ENCODE peak calls at places on chromosomes 3 and 15, in seven cellular contexts. L is K562, O is HCT116, H is HepG2, U is H1, N is GM12878, I is SK-N-SH. K is an unnamed sample.
A peak's percentile ranks its signal among the peaks of the same experiment; 100 is the strongest.

GRCh38 chr3:173529062-173529711 is 131.6 kb downstream of the NLGN1 start:
- DNase-seq in L (peak; percentile 2), O (peak; percentile 58), H (peak; percentile 46), U (no peak), N (no peak), I (peak; percentile 11), K (peak; percentile 7)

GRCh38 chr3:194386066-194386465 is 13.0 kb downstream of the GP5 start:
- DNase-seq in L (no peak), O (no peak), H (no peak), U (peak; percentile 41), N (no peak), I (no peak), K (no peak)

GRCh38 chr3:123582315-123582714 is 2.5 kb downstream of the HACD2 start:
- DNase-seq in L (no peak), O (no peak), H (no peak), U (no peak), N (no peak), I (no peak), K (no peak)

GRCh38 chr3:131795382-131796085 is 239.3 kb downstream of the CPNE4 start:
- DNase-seq in L (peak; percentile 41), O (no peak), H (no peak), U (no peak), N (no peak), I (no peak), K (no peak)

GRCh38 chr3:13168391-13168790 is 95.2 kb upstream of the IQSEC1 start:
- DNase-seq in L (no peak), O (no peak), H (no peak), U (no peak), N (no peak), I (no peak), K (no peak)

GRCh38 chr3:64936570-64936969 is 248.8 kb upstream of the ADAMTS9 start:
- DNase-seq in L (no peak), O (no peak), H (no peak), U (no peak), N (no peak), I (no peak), K (no peak)

GRCh38 chr3:109191431-109191830 is 54.9 kb downstream of the C3orf85 start:
- DNase-seq in L (no peak), O (no peak), H (no peak), U (no peak), N (no peak), I (no peak), K (no peak)

GRCh38 chr3:160226740-160227048 is 1.5 kb downstream of the C3orf80 start:
- DNase-seq in L (no peak), O (no peak), H (no peak), U (no peak), N (no peak), I (peak; percentile 30), K (no peak)

GRCh38 chr15:53910236-53910849 is 67.9 kb upstream of the UNC13C start:
- DNase-seq in L (no peak), O (no peak), H (peak; percentile 59), U (no peak), N (no peak), I (no peak), K (no peak)

GRCh38 chr3:42719002-42719401 is 16.4 kb upstream of the HHATL start:
- DNase-seq in L (no peak), O (no peak), H (no peak), U (peak; percentile 17), N (no peak), I (no peak), K (no peak)

GRCh38 chr3:42802876-42803799 is 1.2 kb downstream of the HIGD1A start:
- DNase-seq in L (peak; percentile 36), O (no peak), H (peak; percentile 33), U (peak; percentile 58), N (no peak), I (peak; percentile 34), K (no peak)

GRCh38 chr15:29774900-29775299 is 47.4 kb downstream of the TJP1 start:
- DNase-seq in L (no peak), O (peak; percentile 54), H (peak; percentile 21), U (no peak), N (no peak), I (no peak), K (peak; percentile 10)

GRCh38 chr3:32913790-32914446 is 37.5 kb upstream of the CCR4 start:
- DNase-seq in L (peak; percentile 2), O (no peak), H (no peak), U (no peak), N (no peak), I (no peak), K (no peak)

GRCh38 chr3:117671707-117672318 is 962.2 kb downstream of the TUSC7 start:
- DNase-seq in L (no peak), O (no peak), H (no peak), U (no peak), N (no peak), I (peak; percentile 65), K (no peak)

GRCh38 chr3:33426068-33426467 is 14.1 kb downstream of the UBP1 start:
- DNase-seq in L (no peak), O (no peak), H (no peak), U (no peak), N (no peak), I (no peak), K (no peak)

DNA sequence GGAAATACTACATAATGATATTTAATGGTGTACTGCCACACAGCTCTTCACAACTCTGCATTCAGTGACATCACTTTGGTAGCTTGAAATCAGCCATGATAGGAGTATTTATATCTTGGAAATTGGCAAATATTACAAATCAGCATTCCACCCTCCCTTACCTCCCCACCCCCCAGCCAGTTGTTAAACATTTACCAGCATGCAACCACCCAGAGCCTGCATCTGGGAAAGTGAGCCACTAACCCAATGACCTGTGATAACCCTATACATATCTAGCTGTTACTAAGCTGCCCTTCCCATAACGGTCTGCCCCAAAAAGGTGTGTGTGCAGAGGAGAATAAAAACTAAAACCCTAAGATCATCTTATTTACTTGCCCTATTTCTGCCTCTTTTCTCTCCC is 44.6 kb upstream of the SATB1 start:
- DNase-seq in L (no peak), O (no peak), H (no peak), U (no peak), N (no peak), I (no peak), K (no peak)
- H3K4me3 ChIP-seq in L (no peak overlapping the region), O (no peak overlapping the region), H (no peak overlapping the region), U (no peak overlapping the region), N (no peak overlapping the region), I (no peak overlapping the region), K (no peak overlapping the region)

GRCh38 chr3:143222981-143223380 is 103.4 kb downstream of the CHST2 start:
- DNase-seq in L (peak; percentile 26), O (no peak), H (no peak), U (no peak), N (no peak), I (no peak), K (no peak)

GRCh38 chr3:143220745-143221144 is 101.2 kb downstream of the CHST2 start:
- DNase-seq in L (no peak), O (no peak), H (no peak), U (no peak), N (no peak), I (no peak), K (no peak)

GRCh38 chr3:143224731-143225130 is 105.2 kb downstream of the CHST2 start:
- DNase-seq in L (no peak), O (no peak), H (no peak), U (no peak), N (no peak), I (no peak), K (no peak)

GRCh38 chr3:143221446-143221845 is 101.9 kb downstream of the CHST2 start:
- DNase-seq in L (no peak), O (no peak), H (no peak), U (no peak), N (no peak), I (no peak), K (no peak)

DNA sequence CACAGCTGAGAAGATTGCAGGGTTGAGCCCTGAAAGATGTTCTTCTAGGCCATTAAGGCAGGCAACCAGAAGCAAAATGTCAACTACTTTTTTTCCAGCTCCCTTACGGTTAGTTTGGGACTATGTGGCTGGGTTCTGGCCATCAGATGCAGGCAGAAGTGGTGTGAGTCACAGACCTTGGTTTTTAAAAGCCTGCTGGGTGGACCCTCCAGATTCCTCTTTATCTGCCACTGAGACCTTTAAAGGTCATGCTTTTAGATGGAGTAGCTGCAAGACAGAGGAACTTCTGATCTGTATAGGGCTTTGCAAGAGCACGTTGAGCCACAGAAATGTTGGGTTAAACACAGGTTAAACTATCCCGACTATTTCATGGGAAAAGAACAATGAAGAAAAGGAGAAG is 102.9 kb downstream of the CHST2 start:
- DNase-seq in L (peak; percentile 75), O (no peak), H (no peak), U (no peak), N (no peak), I (no peak), K (no peak)
- TF ChIP-seq SIN3A in L (no peak), O (no peak), H (no peak), U (no peak), N (no peak), I (no peak), K (no peak)

DNA sequence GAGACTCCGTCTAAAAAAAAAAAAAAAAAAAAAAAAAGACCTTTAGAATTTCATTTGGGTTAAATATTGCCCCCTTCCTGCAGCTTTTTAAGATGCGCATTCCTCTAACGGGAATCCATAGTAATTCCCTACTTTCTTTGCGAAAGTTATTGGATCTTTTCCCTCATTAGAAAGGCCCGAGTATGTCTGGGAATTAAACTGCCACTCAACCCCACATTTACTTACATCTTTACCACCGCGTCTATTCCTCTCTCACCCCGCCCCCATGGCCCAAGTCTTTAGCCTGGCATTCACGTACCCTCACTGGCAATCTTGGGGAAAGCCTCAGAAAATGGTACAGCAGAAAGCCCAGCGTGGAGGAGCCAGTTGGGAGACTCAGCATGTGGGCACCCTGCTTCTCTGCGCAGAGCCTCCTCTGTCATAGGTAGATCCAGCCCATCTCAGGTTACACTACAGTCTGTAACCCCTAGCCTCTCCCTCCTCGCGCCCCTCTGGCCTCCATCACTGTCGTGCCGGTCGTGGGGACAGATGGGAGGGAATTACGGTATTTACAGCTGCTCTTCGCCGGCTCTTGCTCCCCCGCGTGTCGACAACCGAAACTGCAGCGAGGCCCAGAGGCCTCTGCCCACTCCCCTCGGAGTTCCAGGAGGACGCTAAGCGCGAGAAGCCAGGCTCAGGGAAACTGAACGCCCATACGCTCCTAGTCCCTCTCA is 6.4 kb upstream of the ANKDD1A start:
- DNase-seq in L (peak; percentile 81), O (no peak), H (peak; percentile 22), U (peak; percentile 96), N (no peak), I (peak; percentile 48), K (no peak)
- H3K4me3 ChIP-seq in L (no peak overlapping the region), O (no peak overlapping the region), H (no peak overlapping the region), U (peak overlapping the region; percentile 44), N (peak overlapping the region; percentile 46), I (no peak overlapping the region), K (no peak overlapping the region)

DNA sequence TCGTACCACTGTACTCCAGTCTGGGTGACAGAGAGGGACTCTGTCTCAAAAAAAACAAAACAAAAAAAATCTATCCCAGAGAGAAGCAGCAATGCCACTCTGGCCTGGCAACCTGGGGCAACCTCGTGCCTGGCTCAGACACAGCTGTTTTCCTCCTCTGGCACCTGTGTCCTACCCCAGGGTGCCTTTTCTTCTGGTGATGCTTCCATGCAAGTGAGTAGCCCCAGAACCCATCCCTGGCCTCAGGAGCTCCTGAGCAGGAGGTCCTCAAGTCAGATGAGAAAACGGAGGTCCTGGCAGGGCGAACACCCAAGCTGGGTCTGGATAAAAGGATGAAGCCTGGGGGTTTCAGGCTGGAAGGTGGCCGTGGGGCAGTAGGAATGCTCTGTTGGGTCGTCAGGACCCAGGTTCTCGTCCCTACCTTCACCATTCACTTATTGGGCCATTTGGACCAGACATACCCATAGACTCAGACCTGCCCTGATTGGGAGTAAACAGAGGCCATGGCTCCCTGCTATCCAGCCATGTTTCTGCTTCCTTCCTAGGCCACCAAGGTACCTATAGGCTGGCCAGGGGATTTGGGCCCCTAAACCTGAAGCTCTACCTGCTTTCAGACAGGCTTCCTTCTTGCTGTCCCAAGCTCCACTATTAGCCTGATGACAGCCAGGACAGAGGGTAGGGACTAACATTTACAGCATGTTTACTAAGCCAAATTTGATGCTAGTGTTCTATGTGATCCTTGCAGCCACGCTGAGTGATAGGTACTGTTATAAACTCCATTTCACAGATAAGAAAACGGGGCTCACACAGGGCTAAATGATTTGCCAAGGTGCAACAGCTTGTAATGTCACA is 102.2 kb downstream of the DAPK2 start:
- DNase-seq in L (no peak), O (no peak), H (no peak), U (peak; percentile 28), N (no peak), I (no peak), K (no peak)
- TF ChIP-seq SIN3A in L (no peak), O (no peak), H (no peak), U (no peak), N (no peak), I (no peak), K (no peak)

K was measured in Panc1.